ENCODE peak calls at places on chromosomes 7 and 10, in four cellular contexts. G, U, A and E are unnamed samples. For H3K9me3, the result is how much of the 10 kb centered on the place peaks cover.

GRCh38 chr10:14022052-14022451 is 308.7 kb downstream of the FRMD4A start:
- DNase-seq in A (no peak), G (no peak), U (no peak), E (no peak)

GRCh38 chr10:1185911-1186692 is 129.9 kb downstream of the WDR37 start:
- DNase-seq in G (no peak), A (peak), U (no peak), E (no peak)

GRCh38 chr10:103852189-103852711 is 3.1 kb downstream of the SH3PXD2A start:
- DNase-seq in A (no peak), U (no peak), G (peak), E (no peak)

GRCh38 chr7:2037805-2038635 is 194.7 kb downstream of the MAD1L1 start:
- DNase-seq in U (no peak), A (peak), G (no peak), E (no peak)

GRCh38 chr10:28796606-28797512 is 119.5 kb downstream of the BAMBI start:
- DNase-seq in G (peak), A (no peak), U (no peak), E (peak)

GRCh38 chr10:73304876-73305275 is 52.4 kb upstream of the MRPS16 start:
- DNase-seq in G (no peak), U (peak), A (no peak), E (no peak)

GRCh38 chr10:131678171-131678570 is 222.6 kb upstream of the PPP2R2D start:
- DNase-seq in U (no peak), A (peak), G (no peak), E (no peak)

GRCh38 chr10:85946713-85947326 is 419.8 kb downstream of the GRID1 start:
- DNase-seq in G (no peak), A (no peak), U (no peak), E (no peak)

GRCh38 chr7:80482938-80483337 is 28.9 kb downstream of the GNAT3 start:
- DNase-seq in U (no peak), G (no peak), A (no peak), E (no peak)

GRCh38 chr7:44754802-44755697 is 6.4 kb downstream of the ZMIZ2 start:
- DNase-seq in G (no peak), A (peak), U (no peak), E (no peak)

GRCh38 chr7:73740212-73740611 is 1.6 kb upstream of the ABHD11 start:
- DNase-seq in U (no peak), G (no peak), A (no peak), E (no peak)

GRCh38 chr10:80855348-80855971 is 317.8 kb downstream of the SH2D4B start:
- DNase-seq in U (peak), A (peak), G (no peak), E (no peak)

GRCh38 chr10:108970016-108970415 is 953.3 kb downstream of the XPNPEP1 start:
- DNase-seq in U (peak), A (no peak), G (no peak), E (no peak)

GRCh38 chr10:100670828-100671479 is 74.4 kb upstream of the PAX2 start:
- DNase-seq in G (peak), A (peak), U (peak), E (no peak)

GRCh38 chr7:15685358-15686181 is 913 bp downstream of the MEOX2 start:
- DNase-seq in U (peak), A (no peak), G (no peak), E (peak)

GRCh38 chr7:128963327-128963757 is 25.6 kb downstream of the IRF5 start:
- DNase-seq in G (no peak), A (no peak), U (no peak), E (no peak)

GRCh38 chr7:117596134-117596533 is 116.3 kb downstream of the CFTR start:
- DNase-seq in A (peak), G (no peak), U (no peak), E (no peak)

GRCh38 chr10:105837951-105838350 is 1196.9 kb downstream of the SORCS3 start:
- DNase-seq in A (no peak), U (no peak), G (no peak), E (no peak)

GRCh38 chr7:94303736-94304135 is 91.0 kb upstream of the COL1A2 start:
- DNase-seq in U (no peak), G (peak), A (no peak), E (peak)

GRCh38 chr7:88111136-88111748 is 108.6 kb downstream of the SRI start:
- DNase-seq in A (no peak), U (peak), G (no peak), E (no peak)

GRCh38 chr10:102460836-102461186 is 9.5 kb upstream of the C10orf95 start:
- DNase-seq in U (no peak), A (peak), G (no peak), E (no peak)

GRCh38 chr7:97001656-97002554 is 3.4 kb upstream of the DLX6 start:
- DNase-seq in U (peak), A (no peak), G (no peak), E (no peak)

GRCh38 chr7:151374139-151374538 is 32.5 kb downstream of the NUB1 start:
- DNase-seq in U (no peak), A (peak), G (no peak), E (no peak)

GRCh38 chr10:110636932-110637557 is 7.1 kb upstream of the RBM20 start:
- DNase-seq in A (no peak), G (no peak), U (peak), E (no peak)

GRCh38 chr10:110638319-110638718 is 5.8 kb upstream of the RBM20 start:
- DNase-seq in G (no peak), U (no peak), A (no peak), E (no peak)

GRCh38 chr10:110636572-110636931 is 7.6 kb upstream of the RBM20 start:
- DNase-seq in A (no peak), G (no peak), U (no peak), E (no peak)

GRCh38 chr10:110634527-110635209 is 9.5 kb upstream of the RBM20 start:
- DNase-seq in U (no peak), A (no peak), G (peak), E (no peak)

DNA sequence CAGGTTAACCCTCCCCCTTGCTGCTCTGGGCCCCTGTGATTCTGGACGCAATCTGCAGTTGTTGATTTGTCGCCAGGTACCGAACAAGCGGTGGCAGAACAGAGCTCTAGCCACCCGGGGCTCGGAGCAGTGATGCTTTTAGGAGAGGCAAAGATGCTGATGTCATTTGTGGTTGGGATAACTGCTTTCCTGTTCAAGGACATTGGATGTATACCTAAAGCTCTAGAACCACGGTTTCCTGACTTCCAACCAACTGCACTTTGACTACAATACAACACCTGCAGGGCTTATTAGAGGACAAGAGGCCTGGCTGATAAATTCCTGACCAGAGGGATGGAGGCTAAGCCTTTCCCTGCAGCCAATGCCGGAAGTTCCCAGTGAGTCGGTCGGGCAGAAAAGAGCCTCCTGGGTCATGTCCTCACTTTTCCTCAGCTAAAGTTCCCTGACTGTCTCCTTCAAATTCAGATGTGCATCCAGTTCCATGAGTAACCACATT is 6.5 kb upstream of the RBM20 start:
- DNase-seq in U (peak), A (no peak), G (no peak), E (no peak)
- H3K27ac ChIP-seq in U (no peak), A (no peak), G (no peak), E (no peak)

DNA sequence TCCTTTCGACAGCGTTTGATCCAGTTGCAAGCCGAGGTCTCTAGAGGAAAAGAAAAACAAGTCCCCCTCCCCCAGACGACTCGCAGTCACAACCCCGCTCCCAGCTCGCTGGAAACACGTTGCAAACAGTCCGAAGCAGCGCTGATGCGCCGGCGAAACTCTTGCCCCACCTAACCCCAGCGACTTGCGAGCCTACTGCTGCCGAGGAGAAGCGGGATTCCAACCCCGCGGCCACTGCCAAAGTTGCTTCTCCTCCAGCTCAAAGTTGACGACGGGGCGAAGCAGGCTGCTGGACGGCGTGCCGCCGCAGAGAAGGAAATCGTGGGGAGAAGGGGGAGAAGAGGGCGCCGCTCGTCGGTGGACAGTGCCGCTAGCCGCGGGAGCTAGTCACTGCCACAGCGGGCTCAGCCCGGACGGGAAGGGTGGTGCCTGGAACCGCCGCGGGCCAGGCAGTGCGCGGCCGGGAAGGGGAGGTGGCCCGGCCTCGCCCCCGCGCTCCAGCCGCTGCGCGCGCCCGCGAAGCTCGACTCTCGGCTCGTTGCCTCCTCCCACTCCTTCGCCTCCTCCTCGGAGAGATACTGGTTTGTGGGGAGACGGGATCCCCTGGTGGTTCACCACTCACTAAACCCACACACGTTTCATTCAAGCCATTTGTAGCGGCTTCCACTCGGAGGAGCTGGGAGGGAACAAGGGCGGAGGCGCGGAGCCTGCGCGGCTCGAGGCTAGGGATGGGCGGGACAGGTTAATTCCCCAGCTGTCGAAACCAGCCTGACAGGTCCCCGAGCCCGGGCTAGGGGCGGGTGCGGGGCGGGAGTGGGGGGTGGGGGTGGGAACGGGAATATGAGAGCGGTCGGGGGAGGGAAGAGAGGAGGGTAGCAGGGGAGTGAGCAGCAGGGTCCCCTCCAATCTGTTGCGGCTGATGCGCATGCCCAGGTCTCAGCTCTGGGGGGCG is at the start of gene GPR37:
- DNase-seq in U (peak), A (peak), G (peak), E (peak)
- TF ChIP-seq CTCF in U (peak), A (no peak), G (peak), E (peak)

DNA sequence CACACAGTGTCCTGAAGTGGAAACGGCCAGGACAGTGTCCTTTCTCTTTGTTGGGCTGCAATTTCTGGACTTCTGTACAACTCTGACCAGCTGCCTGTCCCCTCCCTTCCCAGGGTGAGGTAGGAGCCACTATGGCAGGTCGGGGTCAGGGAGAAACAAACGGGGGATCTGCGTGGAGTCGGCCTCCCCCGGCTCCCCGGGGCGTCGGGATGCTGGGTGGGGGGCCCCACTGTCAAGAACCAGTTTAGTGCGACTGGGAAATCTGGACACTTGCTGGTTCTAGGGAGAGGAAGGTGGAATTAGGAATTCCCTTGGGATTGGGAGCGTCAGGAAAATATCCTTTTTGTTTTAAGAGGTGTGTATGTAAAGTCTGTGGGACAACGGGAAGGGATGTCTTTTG is 567 bp downstream of the SYCE1 start:
- DNase-seq in G (no peak), A (no peak), U (no peak), E (no peak)
- H3K9me3 ChIP-seq in G (under half), A (under half), U (under half), E (under half)

GRCh38 chr7:82417898-82418297 is 25.7 kb downstream of the CACNA2D1 start:
- DNase-seq in G (no peak), A (no peak), U (no peak), E (no peak)

GRCh38 chr7:82411732-82412131 is 31.8 kb downstream of the CACNA2D1 start:
- DNase-seq in A (no peak), U (no peak), G (no peak), E (no peak)

GRCh38 chr7:82410461-82410860 is 33.1 kb downstream of the CACNA2D1 start:
- DNase-seq in U (peak), G (no peak), A (peak), E (no peak)

GRCh38 chr7:82416402-82416801 is 27.2 kb downstream of the CACNA2D1 start:
- DNase-seq in G (no peak), U (no peak), A (no peak), E (no peak)

DNA sequence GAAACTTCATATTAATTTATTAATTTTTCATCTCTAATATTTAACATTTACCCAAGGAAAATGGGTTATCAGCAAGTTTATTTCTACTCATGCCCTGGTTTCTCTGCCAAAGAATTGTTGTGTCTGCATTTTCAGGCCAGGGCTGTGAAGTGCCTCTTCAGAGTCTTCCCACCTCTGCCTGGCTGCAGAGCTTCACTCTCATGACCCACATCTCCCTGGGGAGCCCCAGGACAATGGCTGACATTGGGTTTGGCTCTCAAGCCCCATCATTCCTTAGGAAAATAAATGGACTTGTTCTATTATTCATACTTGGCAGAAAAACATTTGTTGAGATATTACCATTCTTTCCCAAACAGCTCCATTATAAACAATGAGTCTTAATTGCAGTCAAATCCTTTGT is 30.3 kb downstream of the CACNA2D1 start:
- DNase-seq in U (no peak), G (no peak), A (no peak), E (no peak)
- H3K27ac ChIP-seq in U (no peak), G (no peak), A (no peak), E (no peak)

GRCh38 chr10:5449823-5450222 is 37.5 kb downstream of the NET1 start:
- DNase-seq in U (peak), A (no peak), G (no peak), E (peak)

GRCh38 chr10:5447071-5447470 is 34.7 kb downstream of the NET1 start:
- DNase-seq in G (no peak), U (no peak), A (no peak), E (no peak)

GRCh38 chr10:5447611-5448071 is 35.3 kb downstream of the NET1 start:
- DNase-seq in U (peak), G (no peak), A (no peak), E (no peak)

GRCh38 chr10:5449227-5449626 is 36.9 kb downstream of the NET1 start:
- DNase-seq in G (no peak), A (no peak), U (no peak), E (no peak)

DNA sequence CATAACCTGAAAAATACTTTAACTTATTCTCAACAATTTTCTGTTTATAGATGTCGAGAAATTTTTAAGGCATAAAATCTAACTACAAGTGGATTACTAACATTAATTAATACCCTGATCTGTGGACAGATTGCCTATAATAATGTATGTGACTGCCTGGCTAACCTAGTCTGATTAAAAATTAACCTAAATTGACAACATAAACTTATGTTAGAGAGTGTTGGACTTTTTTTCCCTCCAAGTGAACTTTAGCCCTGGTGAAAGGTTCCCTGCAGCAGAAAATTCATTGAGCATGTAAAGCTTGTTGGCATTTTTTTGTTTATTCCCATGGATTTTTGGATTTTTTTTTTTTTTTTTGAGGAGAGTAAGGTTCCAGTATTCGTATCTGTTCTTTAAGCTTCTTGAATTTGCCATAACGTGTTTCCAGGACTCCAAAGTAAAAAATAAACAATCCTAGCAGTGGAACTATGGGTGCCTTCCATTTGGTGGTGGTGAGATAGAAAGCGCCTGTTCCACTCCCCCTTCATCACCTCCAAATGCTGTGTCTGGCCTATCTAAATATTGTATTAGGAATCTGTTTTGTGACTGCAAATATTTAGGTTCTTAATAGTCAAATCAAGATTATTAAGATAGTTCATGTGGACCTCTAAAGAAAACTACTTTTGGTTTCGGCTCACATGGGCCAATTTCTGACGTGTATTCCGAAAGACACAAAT is 36.1 kb downstream of the NET1 start:
- DNase-seq in U (no peak), A (no peak), G (no peak), E (no peak)
- TF ChIP-seq CTCF in U (no peak), A (no peak), G (no peak), E (no peak)

GRCh38 chr7:25208525-25209221 is 19.6 kb downstream of the NPVF start:
- DNase-seq in G (no peak), U (no peak), A (no peak), E (no peak)

GRCh38 chr7:25207887-25208286 is 20.4 kb downstream of the NPVF start:
- DNase-seq in A (no peak), G (peak), U (no peak), E (no peak)

DNA sequence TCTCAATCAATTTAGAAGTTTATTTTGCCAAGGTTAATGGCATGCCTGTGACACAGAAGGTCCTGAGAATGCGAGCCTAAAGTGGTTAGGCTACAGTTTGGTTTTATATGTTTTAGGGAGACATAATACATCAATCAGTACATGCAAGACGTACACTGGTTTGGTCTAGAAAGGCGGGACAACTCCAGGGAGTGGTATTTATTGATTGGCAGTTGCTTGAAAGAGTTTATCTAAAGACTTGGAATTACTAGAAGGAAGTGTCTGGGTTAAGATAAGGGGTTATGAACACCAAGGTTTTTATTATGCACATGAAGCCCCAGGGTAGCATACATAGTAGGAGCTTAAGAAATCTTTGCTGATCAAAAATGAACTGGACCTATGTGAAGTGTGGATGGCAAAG is 21.5 kb downstream of the NPVF start:
- DNase-seq in U (no peak), A (no peak), G (no peak), E (no peak)
- H3K9me3 ChIP-seq in U (under half), A (under half), G (under half), E (under half)

GRCh38 chr7:7989133-7989984 is 20.8 kb downstream of the GLCCI1 start:
- DNase-seq in A (no peak), G (no peak), U (no peak), E (no peak)

GRCh38 chr7:7984424-7984823 is 15.8 kb downstream of the GLCCI1 start:
- DNase-seq in A (no peak), G (no peak), U (no peak), E (no peak)

GRCh38 chr7:7992502-7992901 is 23.9 kb downstream of the GLCCI1 start:
- DNase-seq in U (peak), A (no peak), G (no peak), E (no peak)

DNA sequence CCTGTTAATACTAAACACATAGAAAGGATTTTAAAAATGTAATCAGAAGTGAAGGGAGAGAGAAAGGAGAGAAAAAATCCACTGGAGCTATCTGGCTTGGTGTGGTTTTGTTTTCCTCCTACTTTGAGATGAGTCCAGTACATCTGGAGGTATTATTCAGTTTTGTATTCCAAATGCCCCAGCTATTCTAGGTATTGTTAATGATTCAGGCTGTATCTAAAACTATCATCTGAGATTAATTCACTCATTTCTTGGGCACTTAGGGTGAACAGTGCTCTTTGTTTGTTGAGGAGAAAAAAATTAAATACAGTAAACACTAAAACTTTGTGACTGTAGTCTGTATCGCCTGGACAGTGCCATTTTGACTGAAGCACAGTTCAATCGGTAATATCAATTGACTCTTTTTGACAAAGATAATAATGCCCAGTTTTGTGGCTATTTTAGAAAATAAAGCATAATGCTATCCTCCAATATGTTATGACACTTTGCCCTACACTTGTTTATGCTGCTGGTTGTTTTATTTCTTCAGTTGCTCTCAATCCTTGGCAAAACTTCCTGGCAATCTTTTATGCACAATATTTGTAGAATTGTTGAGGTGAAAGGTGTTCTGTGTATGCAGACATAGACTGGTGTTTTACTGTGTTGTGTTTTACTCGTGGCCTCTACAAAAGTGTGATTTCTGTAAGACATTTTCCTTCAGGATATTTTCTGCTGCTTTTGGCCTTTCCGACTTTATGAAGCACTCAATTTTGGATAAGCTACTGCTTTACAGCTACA is 21.6 kb downstream of the GLCCI1 start:
- DNase-seq in U (no peak), G (no peak), A (no peak), E (no peak)
- H3K27ac ChIP-seq in U (no peak), G (no peak), A (peak), E (no peak)

GRCh38 chr7:139341058-139341775 is at the start of gene FMC1:
- DNase-seq in A (peak), G (peak), U (peak), E (peak)
- TF ChIP-seq CTCF in A (no peak), G (peak), U (peak), E (peak)